ENCODE peak calls at places on chromosomes 5 and 9, in seven cellular contexts. S is bronchial epithelial cell, P is astrocyte, W is astrocyte of the spinal cord, Q is progenitor cell of endocrine pancreas, J is IMR-90, H is pancreas. A is an unnamed sample.

GRCh38 chr5:142017832-142018427 is 5.1 kb upstream of the GNPDA1 start:
- DNase-seq in S (no peak), P (peak), W (peak), Q (no peak), J (peak), H (no peak), A (no peak)

GRCh38 chr5:127960126-127960744 is 123.3 kb upstream of the SLC12A2 start:
- DNase-seq in S (no peak), P (no peak), W (no peak), Q (no peak), J (peak), H (no peak), A (peak)

GRCh38 chr5:139863361-139863760 is 67.8 kb downstream of the PSD2 start:
- DNase-seq in S (peak), P (no peak), W (no peak), Q (no peak), J (no peak), H (no peak), A (peak)

GRCh38 chr9:136008693-136008997 is 47.5 kb upstream of the UBAC1 start:
- DNase-seq in S (no peak), P (no peak), W (no peak), Q (no peak), J (no peak), H (no peak), A (no peak)

GRCh38 chr9:86741311-86742215 is 205.7 kb downstream of the GAS1 start:
- DNase-seq in S (peak), P (peak), W (peak), Q (no peak), J (peak), H (peak), A (peak)

GRCh38 chr5:131745155-131745554 is 51.7 kb downstream of the FNIP1 start:
- DNase-seq in S (no peak), P (no peak), W (no peak), Q (no peak), J (no peak), H (no peak), A (no peak)

GRCh38 chr5:146632620-146633019 is 116.6 kb upstream of the GPR151 start:
- DNase-seq in S (no peak), P (no peak), W (no peak), Q (no peak), J (no peak), H (no peak), A (no peak)

GRCh38 chr5:34742112-34742511 is 86.0 kb downstream of the RAI14 start:
- DNase-seq in S (no peak), P (peak), W (no peak), Q (no peak), J (no peak), H (no peak), A (no peak)

GRCh38 chr5:174625591-174626365 is 98.6 kb upstream of the MSX2 start:
- DNase-seq in S (no peak), P (no peak), W (no peak), Q (no peak), J (peak), H (no peak), A (peak)

GRCh38 chr5:149617760-149618306 is 36.5 kb downstream of the ARHGEF37 start:
- DNase-seq in S (peak), P (no peak), W (no peak), Q (no peak), J (no peak), H (no peak), A (no peak)

GRCh38 chr5:119597728-119598298 is 31.5 kb upstream of the FAM170A start:
- DNase-seq in S (no peak), P (no peak), W (no peak), Q (no peak), J (no peak), H (no peak), A (no peak)

GRCh38 chr9:110066929-110067716 is 140.8 kb downstream of the C9orf152 start:
- DNase-seq in S (no peak), P (no peak), W (no peak), Q (no peak), J (no peak), H (no peak), A (no peak)

GRCh38 chr9:64773491-64773931 is 511.5 kb downstream of the FOXD4L5 start:
- DNase-seq in S (no peak), P (no peak), W (peak), Q (peak), J (no peak), H (no peak), A (no peak)

GRCh38 chr5:115432691-115433090 is 111.9 kb downstream of the FEM1C start:
- DNase-seq in S (no peak), P (peak), W (peak), Q (no peak), J (peak), H (no peak), A (no peak)

GRCh38 chr5:76402251-76402879 is 720 bp upstream of the IQGAP2 start:
- DNase-seq in S (peak), P (no peak), W (peak), Q (peak), J (no peak), H (peak), A (peak)

GRCh38 chr9:107144475-107144874 is 138.6 kb upstream of the RAD23B start:
- DNase-seq in S (no peak), P (no peak), W (no peak), Q (no peak), J (no peak), H (no peak), A (no peak)

GRCh38 chr5:12114075-12114474 is 209.8 kb upstream of the CTNND2 start:
- DNase-seq in S (no peak), P (no peak), W (no peak), Q (no peak), J (no peak), H (no peak), A (no peak)

GRCh38 chr9:95409650-95410426 is 92.3 kb upstream of the FANCC start:
- DNase-seq in S (peak), P (peak), W (peak), Q (no peak), J (peak), H (no peak), A (peak)

GRCh38 chr5:1330847-1331831 is 13.8 kb downstream of the CLPTM1L start:
- DNase-seq in S (no peak), P (no peak), W (no peak), Q (no peak), J (no peak), H (no peak), A (no peak)

GRCh38 chr9:69981686-69982450 is 61.8 kb upstream of the MAMDC2 start:
- DNase-seq in S (peak), P (peak), W (peak), Q (no peak), J (peak), H (no peak), A (peak)

GRCh38 chr5:177195307-177195952 is 61.9 kb downstream of the NSD1 start:
- DNase-seq in S (no peak), P (peak), W (peak), Q (no peak), J (peak), H (no peak), A (no peak)

GRCh38 chr5:133865113-133865512 is 103.3 kb downstream of the C5orf15 start:
- DNase-seq in S (no peak), P (no peak), W (no peak), Q (no peak), J (no peak), H (no peak), A (no peak)

GRCh38 chr9:20271107-20271506 is 351.2 kb downstream of the MLLT3 start:
- DNase-seq in S (no peak), P (no peak), W (no peak), Q (no peak), J (no peak), H (no peak), A (no peak)

GRCh38 chr9:97038909-97039781 is at the start of gene CTSV:
- DNase-seq in S (peak), P (peak), W (peak), Q (peak), J (peak), H (peak), A (peak)

GRCh38 chr5:40716000-40716399 is 36.3 kb downstream of the PTGER4 start:
- DNase-seq in S (peak), P (no peak), W (no peak), Q (no peak), J (no peak), H (no peak), A (peak)

GRCh38 chr9:108600896-108601295 is 254.9 kb downstream of the ACTL7B start:
- DNase-seq in S (no peak), P (no peak), W (no peak), Q (no peak), J (no peak), H (no peak), A (no peak)

GRCh38 chr9:10062629-10063395 is 550.0 kb downstream of the PTPRD start:
- DNase-seq in S (peak), P (peak), W (peak), Q (no peak), J (peak), H (no peak), A (peak)

GRCh38 chr5:97071101-97071500 is 71.3 kb downstream of the LIX1 start:
- DNase-seq in S (peak), P (peak), W (peak), Q (no peak), J (peak), H (no peak), A (peak)

GRCh38 chr9:88540364-88540763 is 5.4 kb downstream of the NXNL2 start:
- DNase-seq in S (no peak), P (no peak), W (no peak), Q (no peak), J (no peak), H (no peak), A (no peak)

DNA sequence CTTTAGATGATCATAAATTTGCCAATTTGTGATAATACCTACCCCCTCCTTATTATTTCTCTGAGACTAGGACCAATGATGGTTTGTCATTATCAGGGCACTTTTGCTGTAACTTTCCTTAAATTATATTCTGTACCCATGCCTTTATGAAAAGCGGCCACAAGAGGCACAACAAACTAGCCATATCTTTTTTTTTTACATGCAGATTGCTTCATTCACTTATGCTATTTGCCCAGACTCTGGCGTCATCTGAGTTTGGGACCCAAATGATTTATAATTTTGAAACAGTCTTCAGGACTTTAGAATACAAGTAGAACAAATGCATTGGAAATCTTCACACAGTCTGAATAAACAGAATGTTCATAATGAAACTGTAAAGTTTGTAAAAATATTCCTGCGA is 408.1 kb downstream of the MAT2B start:
- DNase-seq in S (no peak), P (no peak), W (no peak), Q (no peak), J (peak), H (no peak), A (no peak)
- TF ChIP-seq CTCF in S (no peak), P (no peak), W (peak), Q (no peak), J (no peak), H (no peak), A (no peak)

DNA sequence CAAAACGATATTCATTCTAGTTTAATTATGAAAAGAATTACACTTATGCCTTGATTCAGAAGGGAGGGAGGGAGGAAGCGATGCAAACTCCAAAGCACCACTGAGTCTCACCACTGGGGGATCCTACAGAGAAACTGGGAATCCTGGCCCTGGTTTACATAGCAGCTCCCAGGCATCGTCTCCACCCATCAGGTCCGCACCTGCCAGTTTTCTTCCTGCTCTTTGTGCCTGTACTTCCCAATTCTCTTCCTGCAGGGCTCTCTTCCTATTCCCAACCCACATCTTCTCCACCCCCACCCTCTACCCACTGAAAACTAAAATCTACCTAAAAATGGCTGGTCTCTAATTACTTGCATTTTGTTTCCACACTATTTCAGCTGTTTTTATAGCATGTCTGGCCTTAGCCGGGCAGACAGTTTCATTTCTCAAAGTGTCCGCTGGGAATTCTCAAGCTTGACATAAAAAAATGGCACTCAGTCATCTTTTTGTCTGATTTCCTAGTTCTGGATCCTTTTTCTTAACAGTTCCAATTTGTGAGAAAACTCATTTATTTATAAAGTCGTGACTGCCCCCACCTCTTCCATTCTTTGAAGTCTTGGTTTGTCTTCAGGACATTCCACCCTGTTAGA is 1.6 kb upstream of the TNIP1 start:
- DNase-seq in S (peak), P (no peak), W (no peak), Q (no peak), J (peak), H (no peak), A (peak)
- TF ChIP-seq CTCF in S (peak), P (peak), W (peak), Q (peak), J (peak), H (no peak), A (peak)

GRCh38 chr5:168076561-168076991 is 214.9 kb upstream of the WWC1 start:
- DNase-seq in S (no peak), P (no peak), W (peak), Q (no peak), J (peak), H (no peak), A (peak)
- TF ChIP-seq CTCF in S (peak), P (peak), W (peak), Q (peak), J (peak), H (no peak), A (peak)

GRCh38 chr5:138568061-138568824 is 7.0 kb downstream of the HSPA9 start:
- DNase-seq in S (peak), P (peak), W (peak), Q (no peak), J (peak), H (no peak), A (peak)
- TF ChIP-seq CTCF in S (peak), P (peak), W (no peak), Q (no peak), J (no peak), H (no peak), A (no peak)

DNA sequence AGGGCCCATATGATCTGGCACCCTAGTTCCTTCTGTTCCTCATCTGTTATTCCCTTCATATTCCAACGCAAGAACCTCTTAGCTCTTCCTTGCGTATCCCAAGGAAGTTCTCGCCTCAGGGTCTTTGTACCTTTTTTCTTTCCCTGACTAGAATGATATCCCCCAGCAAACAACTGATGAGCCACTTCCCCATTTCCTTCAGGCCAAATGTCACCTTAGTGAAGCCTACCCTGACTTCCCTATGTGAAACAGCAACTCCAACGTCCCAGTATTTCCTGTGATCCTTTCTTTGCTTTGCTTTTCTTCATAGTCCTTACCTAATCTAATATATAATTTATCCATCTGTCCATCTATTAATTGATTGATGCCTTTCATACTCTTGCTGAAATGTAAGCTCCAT is 47.9 kb downstream of the ERCC8 start:
- DNase-seq in S (no peak), P (no peak), W (no peak), Q (no peak), J (no peak), H (no peak), A (no peak)
- TF ChIP-seq CTCF in S (no peak), P (no peak), W (no peak), Q (no peak), J (no peak), H (no peak), A (no peak)

DNA sequence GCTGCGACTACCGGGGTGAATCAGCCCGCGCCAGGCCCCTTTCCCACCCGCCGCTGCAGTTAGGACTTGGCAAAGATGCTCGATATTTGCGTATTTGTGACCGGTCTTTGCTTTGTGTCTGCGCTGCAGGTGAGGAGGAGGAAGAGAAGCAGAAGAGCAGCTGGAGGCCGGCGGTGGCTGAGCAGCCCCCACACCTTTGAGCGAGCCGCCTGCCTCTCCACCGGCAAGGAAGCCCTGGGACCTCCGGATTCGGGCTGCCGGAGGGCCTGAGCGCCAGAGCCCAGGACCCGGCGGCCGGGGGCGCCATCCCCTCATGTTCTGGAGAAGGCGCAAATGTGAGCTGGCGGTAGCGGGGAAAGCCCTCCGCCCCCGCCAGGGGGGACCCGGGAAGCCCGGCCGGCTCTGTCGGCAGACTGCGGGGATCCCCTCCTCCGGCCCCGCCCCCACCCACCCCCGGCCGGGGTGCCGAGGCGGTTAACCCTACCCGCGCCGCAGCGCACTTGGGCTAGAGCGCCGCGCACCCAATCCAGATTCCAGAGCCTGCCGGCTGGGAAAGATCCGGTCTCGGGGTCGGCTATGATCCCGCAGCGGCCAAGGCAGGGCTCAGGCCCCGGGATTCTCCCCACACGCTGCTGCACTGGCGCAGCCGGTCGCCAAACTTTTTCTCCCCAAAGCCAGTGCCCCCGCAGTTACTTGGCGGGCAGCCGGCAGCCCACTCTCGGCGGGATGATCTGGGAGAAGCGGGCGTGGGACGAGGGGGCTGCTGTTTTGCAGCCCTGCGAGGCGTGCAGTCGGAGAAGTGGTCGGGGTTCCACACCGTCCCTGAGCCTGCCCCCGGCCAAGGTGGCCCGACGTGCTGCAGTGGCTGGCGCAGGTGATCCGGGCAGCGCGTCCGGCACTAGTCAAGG is 800 bp upstream of the KCNN2 start:
- DNase-seq in S (no peak), P (no peak), W (no peak), Q (peak), J (peak), H (peak), A (no peak)
- TF ChIP-seq CTCF in S (no peak), P (no peak), W (peak), Q (peak), J (peak), H (no peak), A (no peak)

GRCh38 chr9:127034691-127035090 is 87.7 kb downstream of the ANGPTL2 start:
- DNase-seq in S (no peak), P (no peak), W (no peak), Q (no peak), J (no peak), H (no peak), A (no peak)

GRCh38 chr9:127030814-127031740 is 91.4 kb downstream of the ANGPTL2 start:
- DNase-seq in S (no peak), P (no peak), W (no peak), Q (no peak), J (no peak), H (no peak), A (no peak)

GRCh38 chr9:127033784-127034183 is 88.7 kb downstream of the ANGPTL2 start:
- DNase-seq in S (no peak), P (peak), W (peak), Q (no peak), J (peak), H (no peak), A (no peak)

GRCh38 chr9:127033059-127033458 is 89.4 kb downstream of the ANGPTL2 start:
- DNase-seq in S (no peak), P (no peak), W (no peak), Q (no peak), J (no peak), H (no peak), A (no peak)

DNA sequence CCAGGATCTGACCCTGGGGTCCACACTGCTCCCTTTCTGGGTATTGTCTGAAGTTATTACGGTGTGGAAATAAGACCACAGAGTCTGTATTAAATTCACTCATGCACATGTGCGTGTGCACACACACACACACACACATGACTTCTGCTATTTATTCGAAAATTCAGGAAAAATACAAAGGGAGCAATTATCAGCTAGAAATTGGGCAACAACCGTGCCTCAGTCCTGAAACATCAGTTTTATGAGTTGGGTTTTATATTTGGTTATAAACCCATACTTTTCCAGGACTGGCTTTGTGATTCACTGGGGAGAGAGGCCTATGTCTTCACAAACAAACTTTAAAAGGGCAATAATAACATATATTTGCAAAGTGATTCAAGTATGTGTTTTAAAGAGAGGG is 90.2 kb downstream of the ANGPTL2 start:
- DNase-seq in S (no peak), P (no peak), W (no peak), Q (no peak), J (no peak), H (no peak), A (no peak)
- TF ChIP-seq CTCF in S (no peak), P (no peak), W (no peak), Q (no peak), J (no peak), H (no peak), A (no peak)

GRCh38 chr9:37471942-37472679 is 6.9 kb upstream of the ZBTB5 start:
- DNase-seq in S (peak), P (peak), W (peak), Q (no peak), J (peak), H (no peak), A (peak)
- TF ChIP-seq CTCF in S (no peak), P (no peak), W (no peak), Q (no peak), J (no peak), H (no peak), A (no peak)

DNA sequence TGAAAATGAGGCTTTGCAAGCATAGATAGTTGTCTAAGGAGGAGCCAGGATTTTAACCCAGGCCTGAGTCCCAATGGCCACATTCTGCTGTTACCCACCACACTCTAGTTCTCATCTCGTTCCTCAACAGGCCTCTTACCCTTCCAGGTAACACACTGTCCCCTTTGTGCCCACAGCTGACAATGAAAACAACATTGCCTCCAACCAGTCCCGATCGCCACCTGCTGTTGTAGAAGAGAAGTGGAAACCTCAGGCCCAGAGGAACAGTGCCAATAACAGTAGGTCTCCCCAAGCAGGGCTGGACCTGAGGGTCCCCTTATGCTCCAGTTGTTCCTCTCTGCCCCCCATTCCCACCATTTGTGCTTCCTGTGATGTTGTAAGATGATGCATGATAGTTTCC is 30.4 kb downstream of the AMBP start:
- DNase-seq in S (peak), P (no peak), W (no peak), Q (no peak), J (no peak), H (no peak), A (peak)
- TF ChIP-seq CTCF in S (peak), P (peak), W (peak), Q (peak), J (peak), H (no peak), A (no peak)

GRCh38 chr5:62720036-62720441 is 141.4 kb downstream of the LRRC70 start:
- DNase-seq in S (peak), P (peak), W (peak), Q (peak), J (peak), H (no peak), A (peak)
- TF ChIP-seq CTCF in S (peak), P (no peak), W (peak), Q (peak), J (peak), H (no peak), A (peak)